ENCODE peak calls at places on chromosomes 6 and 20, in seven cellular contexts. Y, Z, V, S, I, D and P are unnamed samples.

GRCh38 chr6:113018351-113019151 is 671.4 kb downstream of the RFPL4B start:
- DNase-seq in Z (no peak), I (no peak), S (peak), V (no peak), D (no peak), Y (no peak), P (peak)

GRCh38 chr20:47502801-47503239 is 1.1 kb downstream of the NCOA3 start:
- DNase-seq in V (peak), Y (no peak), Z (no peak), D (peak), S (peak), I (peak), P (peak)

GRCh38 chr6:22470454-22471368 is 98.7 kb upstream of the HDGFL1 start:
- DNase-seq in S (peak), I (no peak), Y (peak), Z (no peak), V (peak), D (no peak), P (peak)

GRCh38 chr20:20188647-20189046 is 136.3 kb downstream of the CFAP61 start:
- DNase-seq in Y (no peak), D (no peak), I (no peak), Z (no peak), V (no peak), S (no peak), P (no peak)

GRCh38 chr6:160078883-160079685 is 42.5 kb upstream of the SLC22A1 start:
- DNase-seq in D (no peak), S (no peak), Z (no peak), Y (no peak), V (no peak), I (no peak), P (no peak)

GRCh38 chr20:24915440-24915839 is 33.6 kb upstream of the CST7 start:
- DNase-seq in S (no peak), Z (no peak), D (no peak), V (no peak), I (no peak), Y (no peak), P (no peak)

GRCh38 chr6:100455230-100456124 is 9.2 kb downstream of the SIM1 start:
- DNase-seq in Z (no peak), Y (no peak), S (no peak), V (no peak), I (peak), D (peak), P (no peak)

GRCh38 chr6:130537447-130537846 is 171.6 kb downstream of the TMEM200A start:
- DNase-seq in Z (no peak), D (no peak), Y (no peak), S (no peak), V (no peak), I (no peak), P (no peak)

GRCh38 chr20:50838707-50839385 is 44.0 kb downstream of the BCAS4 start:
- DNase-seq in V (no peak), Z (no peak), I (no peak), S (no peak), D (no peak), Y (no peak), P (peak)

GRCh38 chr6:33696538-33697518 is 14.7 kb downstream of the UQCC2 start:
- DNase-seq in Z (no peak), S (peak), Y (peak), D (no peak), I (no peak), V (peak), P (no peak)

GRCh38 chr6:105136433-105137350 is 43.1 kb downstream of the POPDC3 start:
- DNase-seq in S (no peak), Y (peak), I (peak), V (no peak), Z (no peak), D (peak), P (peak)

GRCh38 chr6:44096615-44097014 is 30.6 kb downstream of the MRPL14 start:
- DNase-seq in Z (peak), I (peak), S (peak), D (peak), V (peak), Y (peak), P (peak)